ENCODE peak calls at places on chromosomes 4 and X, in five cellular contexts. One of them, this sample, is unnamed.

GRCh38 chr4:17285747-17286146 is 226.1 kb downstream of the QDPR start:
- DNase-seq in AG09309: no peak
- DNase-seq in psoas muscle: no peak
- DNase-seq in adrenal gland: no peak
- DNase-seq in heart left ventricle: no peak
- DNase-seq in this sample: no peak

GRCh38 chrX:108285361-108285760 is 152.9 kb downstream of the COL4A6 start:
- DNase-seq in AG09309: no peak
- DNase-seq in psoas muscle: no peak
- DNase-seq in adrenal gland: no peak
- DNase-seq in heart left ventricle: no peak
- DNase-seq in this sample: no peak

GRCh38 chrX:150688911-150689451 is 4.2 kb upstream of the MTMR1 start:
- DNase-seq in AG09309: peak
- DNase-seq in psoas muscle: no peak
- DNase-seq in adrenal gland: no peak
- DNase-seq in heart left ventricle: no peak
- DNase-seq in this sample: no peak

GRCh38 chrX:129238011-129238410 is 285.3 kb downstream of the SMARCA1 start:
- DNase-seq in AG09309: no peak
- DNase-seq in psoas muscle: no peak
- DNase-seq in adrenal gland: no peak
- DNase-seq in heart left ventricle: no peak
- DNase-seq in this sample: no peak

GRCh38 chr4:185831125-185831815 is 19.3 kb upstream of the SORBS2 start:
- DNase-seq in AG09309: no peak
- DNase-seq in psoas muscle: no peak
- DNase-seq in adrenal gland: no peak
- DNase-seq in heart left ventricle: no peak
- DNase-seq in this sample: no peak

GRCh38 chr4:56762484-56763250 is 58.8 kb downstream of the SPINK2 start:
- DNase-seq in AG09309: no peak
- DNase-seq in psoas muscle: no peak
- DNase-seq in adrenal gland: no peak
- DNase-seq in heart left ventricle: no peak
- DNase-seq in this sample: no peak

GRCh38 chr4:95798003-95798402 is 41.9 kb upstream of the PDHA2 start:
- DNase-seq in AG09309: no peak
- DNase-seq in psoas muscle: no peak
- DNase-seq in adrenal gland: no peak
- DNase-seq in heart left ventricle: no peak
- DNase-seq in this sample: no peak

GRCh38 chrX:10579753-10580060 is 40.7 kb downstream of the MID1 start:
- DNase-seq in AG09309: no peak
- DNase-seq in psoas muscle: no peak
- DNase-seq in adrenal gland: no peak
- DNase-seq in heart left ventricle: no peak
- DNase-seq in this sample: no peak

GRCh38 chrX:97846718-97847237 is 963.1 kb downstream of the RPA4 start:
- DNase-seq in AG09309: no peak
- DNase-seq in psoas muscle: no peak
- DNase-seq in adrenal gland: no peak
- DNase-seq in heart left ventricle: no peak
- DNase-seq in this sample: no peak

GRCh38 chr4:82017680-82018079 is 356.1 kb downstream of the HNRNPD start:
- DNase-seq in AG09309: no peak
- DNase-seq in psoas muscle: no peak
- DNase-seq in adrenal gland: no peak
- DNase-seq in heart left ventricle: no peak
- DNase-seq in this sample: no peak

GRCh38 chr4:35463251-35463952 is 780.9 kb downstream of the ARAP2 start:
- DNase-seq in AG09309: no peak
- DNase-seq in psoas muscle: no peak
- DNase-seq in adrenal gland: no peak
- DNase-seq in heart left ventricle: peak
- DNase-seq in this sample: no peak

GRCh38 chrX:18889982-18890381 is 93.9 kb downstream of the PHKA2 start:
- DNase-seq in AG09309: no peak
- DNase-seq in psoas muscle: no peak
- DNase-seq in adrenal gland: no peak
- DNase-seq in heart left ventricle: no peak
- DNase-seq in this sample: no peak

GRCh38 chr4:108045687-108046024 is 56.0 kb downstream of the HADH start:
- DNase-seq in AG09309: no peak
- DNase-seq in psoas muscle: peak
- DNase-seq in adrenal gland: peak
- DNase-seq in heart left ventricle: no peak
- DNase-seq in this sample: peak

GRCh38 chr4:11428701-11429571 is at the start of gene HS3ST1:
- DNase-seq in AG09309: no peak
- DNase-seq in psoas muscle: peak
- DNase-seq in adrenal gland: peak
- DNase-seq in heart left ventricle: peak
- DNase-seq in this sample: peak

GRCh38 chr4:40599431-40599830 is 30.2 kb downstream of the RBM47 start:
- DNase-seq in AG09309: no peak
- DNase-seq in psoas muscle: no peak
- DNase-seq in adrenal gland: peak
- DNase-seq in heart left ventricle: no peak
- DNase-seq in this sample: no peak

GRCh38 chr4:93827272-93827947 is 1.1 kb upstream of the ATOH1 start:
- DNase-seq in AG09309: no peak
- DNase-seq in psoas muscle: no peak
- DNase-seq in adrenal gland: no peak
- DNase-seq in heart left ventricle: peak
- DNase-seq in this sample: no peak

GRCh38 chrX:15475486-15475885 is 17.6 kb downstream of the PIR start:
- DNase-seq in AG09309: no peak
- DNase-seq in psoas muscle: no peak
- DNase-seq in adrenal gland: no peak
- DNase-seq in heart left ventricle: no peak
- DNase-seq in this sample: no peak

GRCh38 chrX:1390621-1391369 is 1.1 kb downstream of the SLC25A6 start:
- DNase-seq in AG09309: no peak
- DNase-seq in psoas muscle: peak
- DNase-seq in adrenal gland: peak
- DNase-seq in heart left ventricle: peak
- DNase-seq in this sample: peak

GRCh38 chr4:8035371-8035780 is 95.7 kb upstream of the AFAP1 start:
- DNase-seq in AG09309: peak
- DNase-seq in psoas muscle: no peak
- DNase-seq in adrenal gland: no peak
- DNase-seq in heart left ventricle: no peak
- DNase-seq in this sample: no peak

GRCh38 chr4:124321370-124321769 is 391.2 kb downstream of the ANKRD50 start:
- DNase-seq in AG09309: no peak
- DNase-seq in psoas muscle: no peak
- DNase-seq in adrenal gland: no peak
- DNase-seq in heart left ventricle: no peak
- DNase-seq in this sample: no peak

GRCh38 chr4:168717852-168718251 is 221.0 kb downstream of the PALLD start:
- DNase-seq in AG09309: no peak
- DNase-seq in psoas muscle: no peak
- DNase-seq in adrenal gland: no peak
- DNase-seq in heart left ventricle: no peak
- DNase-seq in this sample: no peak

GRCh38 chrX:120794525-120794975 is 81.1 kb downstream of the CT47B1 start:
- DNase-seq in AG09309: no peak
- DNase-seq in psoas muscle: no peak
- DNase-seq in adrenal gland: no peak
- DNase-seq in heart left ventricle: no peak
- DNase-seq in this sample: no peak

GRCh38 chr4:128665514-128665913 is 144.0 kb upstream of the JADE1 start:
- DNase-seq in AG09309: no peak
- DNase-seq in psoas muscle: no peak
- DNase-seq in adrenal gland: no peak
- DNase-seq in heart left ventricle: no peak
- DNase-seq in this sample: no peak

GRCh38 chr4:27316176-27316575 is 455.5 kb downstream of the STIM2 start:
- DNase-seq in AG09309: no peak
- DNase-seq in psoas muscle: no peak
- DNase-seq in adrenal gland: no peak
- DNase-seq in heart left ventricle: no peak
- DNase-seq in this sample: no peak

GRCh38 chrX:120677017-120677652 is 47.3 kb upstream of the C1GALT1C1 start:
- DNase-seq in AG09309: no peak
- DNase-seq in psoas muscle: no peak
- DNase-seq in adrenal gland: no peak
- DNase-seq in heart left ventricle: no peak
- DNase-seq in this sample: no peak

GRCh38 chr4:84394386-84394785 is 104.7 kb downstream of the NKX6-1 start:
- DNase-seq in AG09309: no peak
- DNase-seq in psoas muscle: no peak
- DNase-seq in adrenal gland: no peak
- DNase-seq in heart left ventricle: no peak
- DNase-seq in this sample: no peak

GRCh38 chr4:176622251-176622968 is 170.3 kb downstream of the VEGFC start:
- DNase-seq in AG09309: peak
- DNase-seq in psoas muscle: no peak
- DNase-seq in adrenal gland: peak
- DNase-seq in heart left ventricle: no peak
- DNase-seq in this sample: no peak

DNA sequence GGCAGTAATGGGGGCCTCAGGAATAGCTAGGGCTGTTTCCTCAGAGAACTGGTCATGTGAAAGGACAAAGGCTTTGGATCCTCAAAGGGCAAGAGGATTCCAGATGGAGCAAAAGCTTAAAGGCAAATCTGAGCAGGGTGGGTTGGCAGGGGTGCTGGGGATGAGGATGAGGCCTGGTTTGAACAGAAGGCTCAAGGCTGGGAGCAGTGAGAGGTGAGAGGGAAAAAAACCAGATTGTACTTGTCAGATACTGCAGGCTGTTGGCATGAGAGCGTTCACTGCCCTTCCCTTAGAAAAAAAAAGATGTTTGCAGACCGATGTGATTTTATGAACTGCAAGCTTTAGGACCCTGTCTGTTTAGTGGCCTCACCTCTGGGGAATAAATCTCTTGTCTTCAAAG is 75.3 kb upstream of the PLAC1 start:
- DNase-seq in AG09309: no peak
- DNase-seq in psoas muscle: no peak
- DNase-seq in adrenal gland: no peak
- DNase-seq in heart left ventricle: no peak
- DNase-seq in this sample: no peak
- TF ChIP-seq CTCF in AG09309: no peak
- TF ChIP-seq CTCF in psoas muscle: no peak
- TF ChIP-seq CTCF in adrenal gland: no peak
- TF ChIP-seq CTCF in heart left ventricle: no peak
- TF ChIP-seq CTCF in this sample: no peak

GRCh38 chrX:68183612-68184214 is 249.6 kb downstream of the OPHN1 start:
- DNase-seq in AG09309: no peak
- DNase-seq in psoas muscle: no peak
- DNase-seq in adrenal gland: no peak
- DNase-seq in heart left ventricle: no peak
- DNase-seq in this sample: no peak
- TF ChIP-seq CTCF in AG09309: peak
- TF ChIP-seq CTCF in psoas muscle: no peak
- TF ChIP-seq CTCF in adrenal gland: peak
- TF ChIP-seq CTCF in heart left ventricle: peak
- TF ChIP-seq CTCF in this sample: peak

GRCh38 chrX:93874554-93874953 is 200.5 kb downstream of the FAM133A start:
- DNase-seq in AG09309: no peak
- DNase-seq in psoas muscle: no peak
- DNase-seq in adrenal gland: peak
- DNase-seq in heart left ventricle: no peak
- DNase-seq in this sample: no peak
- TF ChIP-seq CTCF in AG09309: peak
- TF ChIP-seq CTCF in psoas muscle: peak
- TF ChIP-seq CTCF in adrenal gland: peak
- TF ChIP-seq CTCF in heart left ventricle: peak
- TF ChIP-seq CTCF in this sample: peak

GRCh38 chr4:23746672-23747071 is 143.2 kb downstream of the PPARGC1A start:
- DNase-seq in AG09309: no peak
- DNase-seq in psoas muscle: no peak
- DNase-seq in adrenal gland: no peak
- DNase-seq in heart left ventricle: no peak
- DNase-seq in this sample: no peak
- TF ChIP-seq CTCF in AG09309: no peak
- TF ChIP-seq CTCF in psoas muscle: no peak
- TF ChIP-seq CTCF in adrenal gland: no peak
- TF ChIP-seq CTCF in heart left ventricle: no peak
- TF ChIP-seq CTCF in this sample: no peak

GRCh38 chrX:2703991-2704369 is 12.9 kb downstream of the CD99 start:
- DNase-seq in AG09309: no peak
- DNase-seq in psoas muscle: peak
- DNase-seq in adrenal gland: no peak
- DNase-seq in heart left ventricle: no peak
- DNase-seq in this sample: no peak
- TF ChIP-seq CTCF in AG09309: peak
- TF ChIP-seq CTCF in psoas muscle: peak
- TF ChIP-seq CTCF in adrenal gland: no peak
- TF ChIP-seq CTCF in heart left ventricle: peak
- TF ChIP-seq CTCF in this sample: no peak

DNA sequence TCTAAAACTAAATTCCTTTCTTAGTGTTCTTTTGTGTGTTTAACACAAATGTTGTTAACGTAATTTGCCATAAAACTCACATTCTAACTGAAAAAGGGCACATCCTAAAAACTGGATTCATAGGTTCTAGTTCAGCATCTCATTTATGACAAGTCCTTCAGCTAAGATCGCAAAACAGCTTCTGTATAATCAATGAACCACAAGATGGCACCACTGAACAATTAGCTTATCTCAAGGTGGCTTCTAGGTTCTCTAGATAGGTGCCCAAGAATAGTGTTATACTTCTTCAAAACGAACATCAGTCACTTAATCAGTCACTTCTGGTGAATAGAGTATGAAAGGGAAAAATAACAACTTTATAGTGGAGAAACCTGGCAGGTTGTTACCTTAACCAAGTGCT is 54.3 kb downstream of the NRK start:
- DNase-seq in AG09309: no peak
- DNase-seq in psoas muscle: no peak
- DNase-seq in adrenal gland: no peak
- DNase-seq in heart left ventricle: no peak
- DNase-seq in this sample: no peak
- TF ChIP-seq CTCF in AG09309: peak
- TF ChIP-seq CTCF in psoas muscle: peak
- TF ChIP-seq CTCF in adrenal gland: peak
- TF ChIP-seq CTCF in heart left ventricle: no peak
- TF ChIP-seq CTCF in this sample: no peak

GRCh38 chr4:121145430-121145829 is 18.7 kb downstream of the TNIP3 start:
- DNase-seq in AG09309: no peak
- DNase-seq in psoas muscle: no peak
- DNase-seq in adrenal gland: no peak
- DNase-seq in heart left ventricle: no peak
- DNase-seq in this sample: no peak
- TF ChIP-seq CTCF in AG09309: no peak
- TF ChIP-seq CTCF in psoas muscle: no peak
- TF ChIP-seq CTCF in adrenal gland: no peak
- TF ChIP-seq CTCF in heart left ventricle: no peak
- TF ChIP-seq CTCF in this sample: no peak

GRCh38 chr4:6586715-6587325 is 11.8 kb downstream of the MAN2B2 start:
- DNase-seq in AG09309: no peak
- DNase-seq in psoas muscle: no peak
- DNase-seq in adrenal gland: no peak
- DNase-seq in heart left ventricle: peak
- DNase-seq in this sample: no peak
- TF ChIP-seq CTCF in AG09309: no peak
- TF ChIP-seq CTCF in psoas muscle: no peak
- TF ChIP-seq CTCF in adrenal gland: no peak
- TF ChIP-seq CTCF in heart left ventricle: no peak
- TF ChIP-seq CTCF in this sample: no peak

This sample was measured in pancreas.